ENCODE peak calls at places on chromosomes 7 and 10, in six cellular contexts. One of them, this sample, is unnamed. For H3K4me1, the result is how much of the 10 kb centered on the place peaks cover.

GRCh38 chr10:29836396-29836795 is 201.6 kb upstream of the SVIL start:
- DNase-seq in lower lobe of right lung: no peak
- DNase-seq in H9: no peak
- DNase-seq in osteoblast: no peak
- DNase-seq in tibial nerve: no peak
- DNase-seq in sigmoid colon: no peak
- DNase-seq in this sample: no peak

GRCh38 chr7:31775511-31775910 is 88.5 kb downstream of the PPP1R17 start:
- DNase-seq in H9: no peak
- DNase-seq in lower lobe of right lung: no peak
- DNase-seq in osteoblast: no peak
- DNase-seq in tibial nerve: no peak
- DNase-seq in sigmoid colon: no peak
- DNase-seq in this sample: no peak

GRCh38 chr10:71821909-71822763 is 28.9 kb downstream of the PSAP start:
- DNase-seq in osteoblast: peak
- DNase-seq in lower lobe of right lung: no peak
- DNase-seq in sigmoid colon: no peak
- DNase-seq in tibial nerve: no peak
- DNase-seq in H9: no peak
- DNase-seq in this sample: no peak

GRCh38 chr7:44909596-44909995 is 24.3 kb upstream of the PURB start:
- DNase-seq in lower lobe of right lung: no peak
- DNase-seq in sigmoid colon: no peak
- DNase-seq in osteoblast: no peak
- DNase-seq in tibial nerve: no peak
- DNase-seq in H9: no peak
- DNase-seq in this sample: no peak

GRCh38 chr7:73831656-73832579 is 1.1 kb downstream of the CLDN4 start:
- DNase-seq in sigmoid colon: no peak
- DNase-seq in tibial nerve: no peak
- DNase-seq in lower lobe of right lung: peak
- DNase-seq in osteoblast: peak
- DNase-seq in H9: peak
- DNase-seq in this sample: no peak

GRCh38 chr10:100146875-100147665 is 38.8 kb downstream of the ERLIN1 start:
- DNase-seq in osteoblast: no peak
- DNase-seq in tibial nerve: no peak
- DNase-seq in lower lobe of right lung: no peak
- DNase-seq in H9: no peak
- DNase-seq in sigmoid colon: no peak
- DNase-seq in this sample: no peak

GRCh38 chr10:110979611-110980010 is 60.2 kb downstream of the SHOC2 start:
- DNase-seq in osteoblast: no peak
- DNase-seq in H9: no peak
- DNase-seq in tibial nerve: no peak
- DNase-seq in lower lobe of right lung: no peak
- DNase-seq in sigmoid colon: no peak
- DNase-seq in this sample: no peak

GRCh38 chr7:25820432-25821040 is 331.5 kb upstream of the NFE2L3 start:
- DNase-seq in H9: no peak
- DNase-seq in sigmoid colon: no peak
- DNase-seq in tibial nerve: no peak
- DNase-seq in osteoblast: no peak
- DNase-seq in lower lobe of right lung: no peak
- DNase-seq in this sample: no peak

GRCh38 chr10:58305821-58306220 is 29.0 kb upstream of the UBE2D1 start:
- DNase-seq in osteoblast: no peak
- DNase-seq in lower lobe of right lung: no peak
- DNase-seq in H9: no peak
- DNase-seq in tibial nerve: no peak
- DNase-seq in sigmoid colon: no peak
- DNase-seq in this sample: no peak

GRCh38 chr10:86255405-86256251 is 111.0 kb downstream of the GRID1 start:
- DNase-seq in H9: peak
- DNase-seq in sigmoid colon: no peak
- DNase-seq in lower lobe of right lung: no peak
- DNase-seq in tibial nerve: no peak
- DNase-seq in osteoblast: no peak
- DNase-seq in this sample: no peak

GRCh38 chr7:14691597-14692203 is 210.9 kb downstream of the DGKB start:
- DNase-seq in osteoblast: peak
- DNase-seq in lower lobe of right lung: no peak
- DNase-seq in sigmoid colon: peak
- DNase-seq in H9: peak
- DNase-seq in tibial nerve: peak
- DNase-seq in this sample: no peak

GRCh38 chr7:147759327-147759943 is 831.1 kb upstream of the C7orf33 start:
- DNase-seq in osteoblast: no peak
- DNase-seq in tibial nerve: no peak
- DNase-seq in lower lobe of right lung: no peak
- DNase-seq in sigmoid colon: no peak
- DNase-seq in H9: no peak
- DNase-seq in this sample: no peak

GRCh38 chr7:3157541-3158287 is 114.0 kb upstream of the CARD11 start:
- DNase-seq in H9: no peak
- DNase-seq in sigmoid colon: peak
- DNase-seq in lower lobe of right lung: no peak
- DNase-seq in tibial nerve: no peak
- DNase-seq in osteoblast: peak
- DNase-seq in this sample: no peak

GRCh38 chr7:73909051-73909941 is 48.3 kb downstream of the TMEM270 start:
- DNase-seq in sigmoid colon: peak
- DNase-seq in H9: no peak
- DNase-seq in osteoblast: peak
- DNase-seq in lower lobe of right lung: peak
- DNase-seq in tibial nerve: no peak
- DNase-seq in this sample: no peak

GRCh38 chr10:105879396-105879795 is 1238.3 kb downstream of the SORCS3 start:
- DNase-seq in sigmoid colon: no peak
- DNase-seq in osteoblast: no peak
- DNase-seq in lower lobe of right lung: no peak
- DNase-seq in tibial nerve: no peak
- DNase-seq in H9: no peak
- DNase-seq in this sample: no peak

GRCh38 chr10:98030093-98030821 is at the start of gene CRTAC1:
- DNase-seq in sigmoid colon: peak
- DNase-seq in tibial nerve: peak
- DNase-seq in osteoblast: peak
- DNase-seq in H9: peak
- DNase-seq in lower lobe of right lung: peak
- DNase-seq in this sample: peak

GRCh38 chr7:152136623-152137022 is 111.1 kb downstream of the GALNT11 start:
- DNase-seq in osteoblast: peak
- DNase-seq in lower lobe of right lung: no peak
- DNase-seq in H9: no peak
- DNase-seq in tibial nerve: no peak
- DNase-seq in sigmoid colon: no peak
- DNase-seq in this sample: no peak

GRCh38 chr7:131904750-131905327 is 348.4 kb upstream of the PODXL start:
- DNase-seq in sigmoid colon: no peak
- DNase-seq in H9: no peak
- DNase-seq in lower lobe of right lung: no peak
- DNase-seq in tibial nerve: no peak
- DNase-seq in osteoblast: no peak
- DNase-seq in this sample: no peak

GRCh38 chr10:593901-594457 is 95.5 kb downstream of the DIP2C start:
- DNase-seq in sigmoid colon: peak
- DNase-seq in H9: no peak
- DNase-seq in osteoblast: peak
- DNase-seq in tibial nerve: no peak
- DNase-seq in lower lobe of right lung: no peak
- DNase-seq in this sample: no peak

GRCh38 chr10:86373828-86374227 is 7.2 kb upstream of the GRID1 start:
- DNase-seq in osteoblast: no peak
- DNase-seq in lower lobe of right lung: no peak
- DNase-seq in sigmoid colon: peak
- DNase-seq in tibial nerve: no peak
- DNase-seq in H9: peak
- DNase-seq in this sample: no peak

GRCh38 chr10:133164816-133165555 is 5.0 kb downstream of the KNDC1 start:
- DNase-seq in H9: no peak
- DNase-seq in sigmoid colon: peak
- DNase-seq in tibial nerve: no peak
- DNase-seq in osteoblast: peak
- DNase-seq in lower lobe of right lung: peak
- DNase-seq in this sample: no peak

GRCh38 chr7:93219877-93220276 is 6.4 kb downstream of the HEPACAM2 start:
- DNase-seq in tibial nerve: no peak
- DNase-seq in H9: no peak
- DNase-seq in sigmoid colon: no peak
- DNase-seq in osteoblast: no peak
- DNase-seq in lower lobe of right lung: no peak
- DNase-seq in this sample: no peak
- TF ChIP-seq CTCF in tibial nerve: no peak
- TF ChIP-seq CTCF in H9: no peak
- TF ChIP-seq CTCF in sigmoid colon: no peak
- TF ChIP-seq CTCF in osteoblast: no peak
- TF ChIP-seq CTCF in lower lobe of right lung: no peak
- TF ChIP-seq CTCF in this sample: no peak

GRCh38 chr7:37344886-37345579 is 103.6 kb downstream of the ELMO1 start:
- DNase-seq in sigmoid colon: no peak
- DNase-seq in tibial nerve: no peak
- DNase-seq in lower lobe of right lung: no peak
- DNase-seq in H9: no peak
- DNase-seq in osteoblast: no peak
- DNase-seq in this sample: no peak

GRCh38 chr7:37346761-37347160 is 101.9 kb downstream of the ELMO1 start:
- DNase-seq in sigmoid colon: no peak
- DNase-seq in H9: no peak
- DNase-seq in lower lobe of right lung: no peak
- DNase-seq in tibial nerve: no peak
- DNase-seq in osteoblast: no peak
- DNase-seq in this sample: no peak

GRCh38 chr7:37342665-37343471 is 105.8 kb downstream of the ELMO1 start:
- DNase-seq in osteoblast: no peak
- DNase-seq in H9: no peak
- DNase-seq in tibial nerve: no peak
- DNase-seq in sigmoid colon: no peak
- DNase-seq in lower lobe of right lung: peak
- DNase-seq in this sample: no peak

GRCh38 chr7:37341033-37341630 is 107.5 kb downstream of the ELMO1 start:
- DNase-seq in sigmoid colon: no peak
- DNase-seq in osteoblast: no peak
- DNase-seq in H9: no peak
- DNase-seq in lower lobe of right lung: no peak
- DNase-seq in tibial nerve: no peak
- DNase-seq in this sample: no peak

GRCh38 chr7:37342170-37342569 is 106.5 kb downstream of the ELMO1 start:
- DNase-seq in osteoblast: no peak
- DNase-seq in H9: no peak
- DNase-seq in sigmoid colon: no peak
- DNase-seq in tibial nerve: no peak
- DNase-seq in lower lobe of right lung: no peak
- DNase-seq in this sample: no peak
- H3K4me1 ChIP-seq in osteoblast: under half
- H3K4me1 ChIP-seq in H9: under half
- H3K4me1 ChIP-seq in sigmoid colon: under half
- H3K4me1 ChIP-seq in tibial nerve: under half
- H3K4me1 ChIP-seq in lower lobe of right lung: under half
- H3K4me1 ChIP-seq in this sample: under half

GRCh38 chr10:9253121-9253520 is 1198.6 kb downstream of the GATA3 start:
- DNase-seq in tibial nerve: no peak
- DNase-seq in lower lobe of right lung: no peak
- DNase-seq in sigmoid colon: no peak
- DNase-seq in H9: no peak
- DNase-seq in osteoblast: no peak
- DNase-seq in this sample: no peak

GRCh38 chr10:9254353-9254752 is 1199.9 kb downstream of the GATA3 start:
- DNase-seq in H9: no peak
- DNase-seq in sigmoid colon: no peak
- DNase-seq in osteoblast: peak
- DNase-seq in lower lobe of right lung: no peak
- DNase-seq in tibial nerve: no peak
- DNase-seq in this sample: no peak
- H3K27ac ChIP-seq in H9: no peak
- H3K27ac ChIP-seq in sigmoid colon: no peak
- H3K27ac ChIP-seq in osteoblast: no peak
- H3K27ac ChIP-seq in lower lobe of right lung: no peak
- H3K27ac ChIP-seq in tibial nerve: no peak
- H3K27ac ChIP-seq in this sample: no peak

GRCh38 chr7:87564290-87564963 is 36.3 kb downstream of the ABCB1 start:
- DNase-seq in osteoblast: no peak
- DNase-seq in tibial nerve: no peak
- DNase-seq in H9: peak
- DNase-seq in sigmoid colon: no peak
- DNase-seq in lower lobe of right lung: no peak
- DNase-seq in this sample: no peak
- TF ChIP-seq CTCF in osteoblast: peak
- TF ChIP-seq CTCF in tibial nerve: no peak
- TF ChIP-seq CTCF in H9: peak
- TF ChIP-seq CTCF in sigmoid colon: no peak
- TF ChIP-seq CTCF in lower lobe of right lung: peak
- TF ChIP-seq CTCF in this sample: peak